ENCODE peak calls at places on chromosomes 6 and 20, in four cellular contexts. One of them, this sample, is unnamed. For H3K9me3 and H3K36me3, the result is how much of the 10 kb centered on the place peaks cover.

GRCh38 chr6:11460837-11461661 is 76.5 kb upstream of the TMEM170B start:
- DNase-seq in ovary: no peak
- DNase-seq in kidney: no peak
- DNase-seq in prostate gland: no peak
- DNase-seq in this sample: no peak

GRCh38 chr6:30013296-30013922 is 47.7 kb upstream of the POLR1H start:
- DNase-seq in prostate gland: no peak
- DNase-seq in kidney: no peak
- DNase-seq in ovary: no peak
- DNase-seq in this sample: no peak

GRCh38 chr20:49343246-49343645 is 65.4 kb upstream of the ZNFX1 start:
- DNase-seq in ovary: no peak
- DNase-seq in kidney: no peak
- DNase-seq in prostate gland: no peak
- DNase-seq in this sample: no peak

GRCh38 chr6:127690092-127690491 is 113.1 kb downstream of the C6orf58 start:
- DNase-seq in ovary: no peak
- DNase-seq in prostate gland: no peak
- DNase-seq in kidney: no peak
- DNase-seq in this sample: no peak

GRCh38 chr6:138541793-138542481 is 42.6 kb upstream of the NHSL1 start:
- DNase-seq in kidney: no peak
- DNase-seq in prostate gland: no peak
- DNase-seq in ovary: no peak
- DNase-seq in this sample: no peak

GRCh38 chr6:1856381-1856780 is 246.7 kb downstream of the FOXC1 start:
- DNase-seq in kidney: peak
- DNase-seq in prostate gland: peak
- DNase-seq in ovary: peak
- DNase-seq in this sample: no peak

GRCh38 chr20:62117658-62118057 is 4.6 kb upstream of the LSM14B start:
- DNase-seq in prostate gland: no peak
- DNase-seq in kidney: peak
- DNase-seq in ovary: no peak
- DNase-seq in this sample: no peak

GRCh38 chr6:43668151-43669028 is 19.2 kb downstream of the MRPS18A start:
- DNase-seq in prostate gland: peak
- DNase-seq in ovary: peak
- DNase-seq in kidney: peak
- DNase-seq in this sample: peak

GRCh38 chr20:46214831-46215488 is 93.3 kb downstream of the CDH22 start:
- DNase-seq in prostate gland: no peak
- DNase-seq in ovary: no peak
- DNase-seq in kidney: no peak
- DNase-seq in this sample: no peak

GRCh38 chr6:10837692-10837996 is 695 bp downstream of the MAK start:
- DNase-seq in ovary: no peak
- DNase-seq in kidney: no peak
- DNase-seq in prostate gland: peak
- DNase-seq in this sample: no peak

GRCh38 chr6:53673138-53673801 is 7.7 kb upstream of the KLHL31 start:
- DNase-seq in ovary: no peak
- DNase-seq in prostate gland: no peak
- DNase-seq in kidney: no peak
- DNase-seq in this sample: no peak

GRCh38 chr20:11144114-11144513 is 470.3 kb upstream of the JAG1 start:
- DNase-seq in ovary: no peak
- DNase-seq in prostate gland: no peak
- DNase-seq in kidney: no peak
- DNase-seq in this sample: no peak

GRCh38 chr6:47595785-47596184 is 102.6 kb upstream of the ADGRF4 start:
- DNase-seq in prostate gland: peak
- DNase-seq in ovary: no peak
- DNase-seq in kidney: no peak
- DNase-seq in this sample: no peak

GRCh38 chr6:144064831-144065668 is 30.3 kb downstream of the SF3B5 start:
- DNase-seq in ovary: no peak
- DNase-seq in kidney: no peak
- DNase-seq in prostate gland: peak
- DNase-seq in this sample: no peak

GRCh38 chr20:57244627-57245214 is 21.7 kb downstream of the BMP7 start:
- DNase-seq in ovary: no peak
- DNase-seq in kidney: no peak
- DNase-seq in prostate gland: no peak
- DNase-seq in this sample: no peak

GRCh38 chr6:138289739-138290138 is 71.4 kb upstream of the PBOV1 start:
- DNase-seq in prostate gland: peak
- DNase-seq in ovary: no peak
- DNase-seq in kidney: no peak
- DNase-seq in this sample: no peak

GRCh38 chr6:167244991-167245390 is 46.1 kb upstream of the UNC93A start:
- DNase-seq in ovary: no peak
- DNase-seq in kidney: no peak
- DNase-seq in prostate gland: no peak
- DNase-seq in this sample: no peak

GRCh38 chr6:116572162-116572561 is 858 bp downstream of the RWDD1 start:
- DNase-seq in prostate gland: no peak
- DNase-seq in ovary: no peak
- DNase-seq in kidney: no peak
- DNase-seq in this sample: no peak

GRCh38 chr20:3847419-3847940 is 846 bp downstream of the MAVS start:
- DNase-seq in prostate gland: no peak
- DNase-seq in ovary: no peak
- DNase-seq in kidney: no peak
- DNase-seq in this sample: no peak

GRCh38 chr6:75386050-75386770 is 101.6 kb upstream of the TMEM30A start:
- DNase-seq in ovary: no peak
- DNase-seq in prostate gland: no peak
- DNase-seq in kidney: no peak
- DNase-seq in this sample: no peak

GRCh38 chr6:127641905-127642304 is 64.9 kb downstream of the C6orf58 start:
- DNase-seq in prostate gland: no peak
- DNase-seq in ovary: no peak
- DNase-seq in kidney: no peak
- DNase-seq in this sample: no peak

GRCh38 chr6:6661191-6661590 is 72.7 kb downstream of the LY86 start:
- DNase-seq in ovary: no peak
- DNase-seq in kidney: no peak
- DNase-seq in prostate gland: no peak
- DNase-seq in this sample: no peak

GRCh38 chr6:161023316-161023715 is 31.7 kb downstream of the MAP3K4 start:
- DNase-seq in prostate gland: no peak
- DNase-seq in kidney: no peak
- DNase-seq in ovary: no peak
- DNase-seq in this sample: no peak

GRCh38 chr20:46154796-46155195 is 36.7 kb downstream of the CD40 start:
- DNase-seq in ovary: no peak
- DNase-seq in kidney: no peak
- DNase-seq in prostate gland: no peak
- DNase-seq in this sample: no peak

GRCh38 chr20:5626603-5627002 is 123.6 kb upstream of the SHLD1 start:
- DNase-seq in prostate gland: no peak
- DNase-seq in ovary: no peak
- DNase-seq in kidney: no peak
- DNase-seq in this sample: no peak

GRCh38 chr6:62283359-62283758 is 2.7 kb downstream of the KHDRBS2 start:
- DNase-seq in prostate gland: no peak
- DNase-seq in ovary: no peak
- DNase-seq in kidney: no peak
- DNase-seq in this sample: no peak

GRCh38 chr6:37306624-37307222 is 47.1 kb upstream of the RNF8 start:
- DNase-seq in kidney: no peak
- DNase-seq in ovary: no peak
- DNase-seq in prostate gland: no peak
- DNase-seq in this sample: no peak
- TF ChIP-seq CTCF in kidney: no peak
- TF ChIP-seq CTCF in ovary: no peak
- TF ChIP-seq CTCF in prostate gland: no peak
- TF ChIP-seq CTCF in this sample: no peak

DNA sequence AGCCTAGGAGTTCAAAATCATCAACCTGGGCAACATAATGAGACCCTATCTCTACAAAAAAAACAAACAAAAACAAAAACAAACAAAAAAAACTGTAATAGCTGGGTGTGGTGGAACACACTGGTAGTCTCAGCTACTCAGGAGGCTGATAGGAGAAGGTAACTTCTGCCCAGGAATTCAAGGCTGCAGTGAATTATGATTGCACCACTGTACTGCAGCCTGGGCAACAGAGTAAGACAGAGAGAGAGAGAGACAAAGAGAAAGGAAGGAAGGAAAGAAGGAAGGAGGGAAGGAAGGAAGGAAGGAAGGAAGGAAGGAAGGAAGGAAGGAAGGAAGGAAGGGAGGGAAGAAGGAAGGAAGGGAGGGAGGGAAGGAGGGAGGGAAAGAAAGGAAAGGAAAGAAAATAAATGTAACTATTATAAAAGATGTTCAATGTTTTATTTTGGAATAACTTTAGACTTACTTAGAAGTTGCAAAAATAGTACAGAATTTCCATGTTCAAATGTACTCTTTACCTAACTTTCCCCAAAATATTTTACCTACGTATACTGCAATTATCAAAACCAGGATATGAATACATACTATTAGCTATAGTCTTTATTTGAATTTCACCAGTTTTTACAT is 175.2 kb downstream of the KHDC1L start:
- DNase-seq in kidney: no peak
- DNase-seq in prostate gland: no peak
- DNase-seq in ovary: no peak
- DNase-seq in this sample: no peak
- H3K9me3 ChIP-seq in kidney: under half
- H3K9me3 ChIP-seq in prostate gland: under half
- H3K9me3 ChIP-seq in ovary: under half
- H3K9me3 ChIP-seq in this sample: under half

GRCh38 chr6:83867043-83867442 is 7.6 kb downstream of the CYB5R4 start:
- DNase-seq in ovary: no peak
- DNase-seq in kidney: no peak
- DNase-seq in prostate gland: no peak
- DNase-seq in this sample: no peak
- H3K36me3 ChIP-seq in ovary: under half
- H3K36me3 ChIP-seq in kidney: under half
- H3K36me3 ChIP-seq in prostate gland: under half
- H3K36me3 ChIP-seq in this sample: under half

GRCh38 chr20:44143896-44144295 is 43.1 kb downstream of the JPH2 start:
- DNase-seq in prostate gland: no peak
- DNase-seq in kidney: no peak
- DNase-seq in ovary: no peak
- DNase-seq in this sample: no peak
- TF ChIP-seq CTCF in prostate gland: no peak
- TF ChIP-seq CTCF in kidney: no peak
- TF ChIP-seq CTCF in ovary: no peak
- TF ChIP-seq CTCF in this sample: no peak

GRCh38 chr6:100462990-100463684 is 1.6 kb downstream of the SIM1 start:
- DNase-seq in ovary: no peak
- DNase-seq in kidney: no peak
- DNase-seq in prostate gland: no peak
- DNase-seq in this sample: no peak
- H3K9me3 ChIP-seq in ovary: under half
- H3K9me3 ChIP-seq in kidney: under half
- H3K9me3 ChIP-seq in prostate gland: under half
- H3K9me3 ChIP-seq in this sample: under half

GRCh38 chr6:152976749-152977148 is 6.1 kb downstream of the FBXO5 start:
- DNase-seq in ovary: no peak
- DNase-seq in prostate gland: no peak
- DNase-seq in kidney: no peak
- DNase-seq in this sample: no peak
- H3K36me3 ChIP-seq in ovary: under half
- H3K36me3 ChIP-seq in prostate gland: under half
- H3K36me3 ChIP-seq in kidney: under half
- H3K36me3 ChIP-seq in this sample: under half

GRCh38 chr6:120764312-120764711 is 570.0 kb downstream of the TBC1D32 start:
- DNase-seq in kidney: no peak
- DNase-seq in ovary: no peak
- DNase-seq in prostate gland: no peak
- DNase-seq in this sample: no peak
- TF ChIP-seq CTCF in kidney: no peak
- TF ChIP-seq CTCF in ovary: no peak
- TF ChIP-seq CTCF in prostate gland: no peak
- TF ChIP-seq CTCF in this sample: no peak

DNA sequence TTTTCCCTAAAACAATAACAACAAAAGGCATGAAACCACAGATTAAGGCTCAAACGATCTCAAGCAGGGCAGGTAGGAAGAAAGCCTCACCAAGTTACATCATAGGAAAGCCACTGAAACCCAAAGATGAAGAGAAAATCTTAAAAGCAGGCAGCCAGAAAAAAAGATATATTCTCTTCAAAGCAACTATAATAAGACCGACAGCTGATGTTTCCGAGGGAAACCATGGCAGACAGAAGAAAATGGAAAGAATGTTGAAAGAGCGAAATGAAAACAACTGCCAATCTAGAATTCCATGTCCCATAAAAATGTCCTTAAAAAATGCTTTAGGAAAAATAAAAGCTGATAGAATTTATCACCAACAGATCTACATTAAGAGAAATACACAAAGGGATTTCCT is 161.5 kb upstream of the THBS2 start:
- DNase-seq in kidney: no peak
- DNase-seq in ovary: no peak
- DNase-seq in prostate gland: no peak
- DNase-seq in this sample: no peak
- H3K9me3 ChIP-seq in kidney: under half
- H3K9me3 ChIP-seq in ovary: under half
- H3K9me3 ChIP-seq in prostate gland: under half
- H3K9me3 ChIP-seq in this sample: under half

DNA sequence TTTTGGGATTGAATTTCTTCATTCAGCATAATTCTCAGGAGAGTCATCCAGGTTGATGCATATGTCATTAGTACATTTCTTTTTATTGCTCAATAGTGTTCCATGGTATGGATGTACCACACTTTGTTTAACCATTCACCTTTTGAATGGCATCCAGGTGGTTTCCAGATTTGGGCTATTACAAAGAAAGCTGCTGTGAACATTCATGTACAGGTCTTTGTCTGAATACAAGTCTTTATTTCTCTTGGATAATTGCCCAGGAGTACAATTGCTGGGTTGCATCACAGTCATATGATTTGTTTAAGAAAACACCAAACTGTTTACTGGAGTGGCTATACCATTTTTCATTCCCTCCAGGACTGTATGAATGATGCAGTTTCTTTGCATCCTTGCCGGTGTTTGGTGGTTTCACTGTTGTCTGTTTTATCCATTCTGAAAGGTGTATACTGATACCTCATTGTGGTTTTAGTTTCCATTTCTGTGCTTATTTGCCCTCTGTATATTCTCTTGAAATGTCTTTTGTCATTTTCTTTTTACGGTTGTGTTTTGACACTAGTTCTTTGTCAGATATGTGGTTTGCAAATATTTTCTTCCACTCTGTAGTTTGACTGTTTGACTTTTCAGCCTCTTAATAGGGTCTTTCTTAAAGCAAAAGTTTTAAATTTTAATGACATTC is 8.8 kb downstream of the CDKAL1 start:
- DNase-seq in kidney: no peak
- DNase-seq in prostate gland: no peak
- DNase-seq in ovary: no peak
- DNase-seq in this sample: no peak
- H3K36me3 ChIP-seq in kidney: under half
- H3K36me3 ChIP-seq in prostate gland: under half
- H3K36me3 ChIP-seq in ovary: under half
- H3K36me3 ChIP-seq in this sample: under half

DNA sequence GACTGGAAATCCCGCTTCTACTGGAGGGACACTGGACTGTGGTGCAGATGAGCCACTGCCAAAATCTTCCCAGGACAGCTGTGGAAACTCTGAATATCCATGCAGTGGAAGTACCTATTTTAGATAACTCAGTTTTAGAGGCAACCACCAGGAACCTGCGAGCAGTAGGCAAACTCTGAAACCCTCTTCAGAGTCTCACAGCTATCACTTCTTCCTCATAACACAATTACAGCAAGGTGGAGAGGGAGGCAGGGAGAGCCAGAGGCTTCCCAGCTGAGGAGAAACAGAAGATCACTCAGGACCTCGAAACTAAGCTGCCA is 322.7 kb upstream of the NT5E start:
- DNase-seq in ovary: no peak
- DNase-seq in prostate gland: no peak
- DNase-seq in kidney: no peak
- DNase-seq in this sample: no peak
- TF ChIP-seq CTCF in ovary: no peak
- TF ChIP-seq CTCF in prostate gland: no peak
- TF ChIP-seq CTCF in kidney: no peak
- TF ChIP-seq CTCF in this sample: no peak

This sample was measured in lung.